ENCODE peak calls at places on chromosomes 3 and 15, in four cellular contexts. D is stomach, H is fibroblast of lung, I is skeletal muscle cell. P is an unnamed sample.
A peak's percentile ranks its signal among the peaks of the same experiment; 100 is the strongest.

GRCh38 chr15:80036067-80036466 is 23.4 kb upstream of the ZFAND6 start:
- DNase-seq in D (no peak), H (no peak), I (no peak), P (no peak)

GRCh38 chr3:77815467-77815866 is 775.6 kb downstream of the ROBO2 start:
- DNase-seq in D (no peak), H (no peak), I (no peak), P (no peak)

GRCh38 chr3:182294256-182294655 is 499.0 kb upstream of the ATP11B start:
- DNase-seq in D (no peak), H (peak; percentile 95), I (peak; percentile 6), P (peak; percentile 71)

GRCh38 chr15:65249641-65250040 is 37.0 kb downstream of the PARP16 start:
- DNase-seq in D (no peak), H (no peak), I (no peak), P (no peak)

GRCh38 chr3:189794518-189794917 is 163.3 kb downstream of the TP63 start:
- DNase-seq in D (no peak), H (no peak), I (no peak), P (no peak)

GRCh38 chr15:87348746-87349145 is 907.8 kb downstream of the NTRK3 start:
- DNase-seq in D (no peak), H (peak; percentile 64), I (no peak), P (no peak)

GRCh38 chr15:49096090-49096750 is 50.0 kb upstream of the SECISBP2L start:
- DNase-seq in D (no peak), H (no peak), I (no peak), P (no peak)

GRCh38 chr3:28575100-28575747 is 226.6 kb upstream of the AZI2 start:
- DNase-seq in D (peak; percentile 26), H (no peak), I (no peak), P (no peak)

GRCh38 chr3:129577925-129578742 is 28.3 kb downstream of the PLXND1 start:
- DNase-seq in D (no peak), H (no peak), I (no peak), P (no peak)

GRCh38 chr3:143538577-143538981 is 309.7 kb downstream of the SLC9A9 start:
- DNase-seq in D (no peak), H (peak; percentile 49), I (peak; percentile 96), P (peak; percentile 17)

GRCh38 chr3:170222647-170223541 is 670 bp downstream of the PRKCI start:
- DNase-seq in D (peak; percentile 34), H (peak; percentile 51), I (no peak), P (no peak)

GRCh38 chr3:170221924-170222646 is at the start of gene PRKCI:
- DNase-seq in D (peak; percentile 96), H (peak; percentile 98), I (peak; percentile 92), P (peak; percentile 81)

GRCh38 chr3:170228093-170228766 is 6.0 kb downstream of the PRKCI start:
- DNase-seq in D (no peak), H (peak; percentile 49), I (no peak), P (no peak)

GRCh38 chr3:170225166-170225565 is 2.9 kb downstream of the PRKCI start:
- DNase-seq in D (no peak), H (peak; percentile 16), I (no peak), P (no peak)

GRCh38 chr3:170226426-170226960 is 4.3 kb downstream of the PRKCI start:
- DNase-seq in D (no peak), H (peak; percentile 65), I (no peak), P (peak; percentile 33)
- H3K4me3 ChIP-seq in D (no peak overlapping the region), H (no peak overlapping the region), I (no peak overlapping the region), P (no peak overlapping the region)

GRCh38 chr3:171347017-171347979 is 112.9 kb downstream of the TNIK start:
- DNase-seq in D (no peak), H (peak; percentile 80), I (no peak), P (no peak)

GRCh38 chr3:171348121-171348520 is 112.1 kb downstream of the TNIK start:
- DNase-seq in D (no peak), H (peak; percentile 71), I (peak; percentile 46), P (peak; percentile 40)

GRCh38 chr3:171351676-171352075 is 108.5 kb downstream of the TNIK start:
- DNase-seq in D (no peak), H (peak; percentile 97), I (peak; percentile 90), P (peak; percentile 64)

GRCh38 chr3:171350364-171350763 is 109.8 kb downstream of the TNIK start:
- DNase-seq in D (no peak), H (no peak), I (no peak), P (no peak)

GRCh38 chr3:171349392-171349791 is 110.8 kb downstream of the TNIK start:
- DNase-seq in D (no peak), H (peak; percentile 41), I (no peak), P (no peak)
- H3K4me3 ChIP-seq in D (no peak overlapping the region), H (no peak overlapping the region), I (no peak overlapping the region), P (no peak overlapping the region)

DNA sequence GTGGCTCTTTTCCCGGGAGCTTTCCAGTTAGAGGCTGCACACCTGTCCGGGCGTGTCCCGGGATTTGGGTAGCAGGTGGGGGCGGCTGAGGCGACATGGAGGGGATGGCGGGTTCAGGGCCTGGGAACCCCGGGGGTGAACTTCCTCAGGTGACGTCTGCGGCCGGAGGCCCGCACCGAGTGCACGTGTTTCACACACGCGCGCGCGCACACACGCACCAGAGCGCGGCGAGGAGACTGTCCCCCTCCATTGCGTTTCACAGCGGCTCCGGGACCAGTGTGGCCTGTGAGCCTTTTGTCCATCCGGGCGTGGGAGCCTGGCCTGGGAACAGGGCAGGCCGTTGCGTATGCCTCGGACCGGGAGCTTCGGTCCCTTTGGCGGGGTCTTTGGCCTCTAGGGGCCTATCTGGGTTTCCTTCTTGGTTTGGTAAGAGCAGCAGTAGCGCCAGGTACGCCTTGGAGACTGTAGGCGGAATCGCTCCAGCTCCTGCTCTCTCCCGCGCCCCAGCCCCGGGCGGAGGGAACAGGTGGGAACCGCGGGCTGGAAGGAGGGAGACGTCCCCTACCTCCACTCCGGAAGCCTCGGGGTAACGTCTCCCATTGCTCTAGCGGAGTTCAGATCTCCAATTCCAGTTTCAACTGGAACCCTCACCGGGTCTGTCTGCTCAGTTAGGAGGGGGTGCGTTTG is 220.0 kb downstream of the MEIS2 start:
- DNase-seq in D (no peak), H (no peak), I (no peak), P (no peak)
- H3K4me3 ChIP-seq in D (peak overlapping the region; percentile 20), H (no peak overlapping the region), I (peak overlapping the region; percentile 21), P (no peak overlapping the region)

GRCh38 chr15:73631915-73632669 is 1.1 kb downstream of the NPTN start:
- DNase-seq in D (no peak), H (peak; percentile 76), I (no peak), P (no peak)
- H3K4me3 ChIP-seq in D (peak overlapping the region; percentile 93), H (peak overlapping the region; percentile 79), I (peak overlapping the region; percentile 90), P (peak overlapping the region; percentile 92)

GRCh38 chr3:33035596-33035995 is 61.4 kb downstream of the GLB1 start:
- DNase-seq in D (no peak), H (peak; percentile 78), I (peak; percentile 9), P (peak; percentile 5)
- H3K4me3 ChIP-seq in D (no peak overlapping the region), H (no peak overlapping the region), I (no peak overlapping the region), P (no peak overlapping the region)

GRCh38 chr15:52680041-52680391 is 828 bp upstream of the ATOSA start:
- DNase-seq in D (no peak), H (peak; percentile 22), I (no peak), P (no peak)
- H3K4me3 ChIP-seq in D (peak overlapping the region; percentile 96), H (peak overlapping the region; percentile 87), I (peak overlapping the region; percentile 84), P (peak overlapping the region; percentile 84)

GRCh38 chr3:194306771-194307640 is 44.1 kb downstream of the CPN2 start:
- DNase-seq in D (no peak), H (no peak), I (no peak), P (no peak)
- H3K4me3 ChIP-seq in D (no peak overlapping the region), H (no peak overlapping the region), I (no peak overlapping the region), P (no peak overlapping the region)